ENCODE peak calls at places on chromosomes 2 and 18, in four cellular contexts. One of them, this sample, is unnamed.
A peak's percentile ranks its signal among the peaks of the same experiment; 100 is the strongest.

GRCh38 chr2:130374587-130375290 is 18.9 kb downstream of the PTPN18 start:
- DNase-seq in WERI-Rb-1: no peak
- DNase-seq in GM23338: no peak
- DNase-seq in GM23248: peak; percentile 62
- DNase-seq in this sample: no peak

GRCh38 chr2:72982781-72983499 is 65.6 kb downstream of the EMX1 start:
- DNase-seq in WERI-Rb-1: no peak
- DNase-seq in GM23338: no peak
- DNase-seq in GM23248: no peak
- DNase-seq in this sample: no peak

GRCh38 chr2:20666364-20667150 is at the start of gene GDF7:
- DNase-seq in WERI-Rb-1: peak; percentile 60
- DNase-seq in GM23338: peak; percentile 74
- DNase-seq in GM23248: no peak
- DNase-seq in this sample: peak; percentile 88

GRCh38 chr18:75875559-75875958 is 448.1 kb upstream of the SMIM21 start:
- DNase-seq in WERI-Rb-1: no peak
- DNase-seq in GM23338: no peak
- DNase-seq in GM23248: no peak
- DNase-seq in this sample: no peak

GRCh38 chr2:241689306-241689705 is 2.7 kb upstream of the DTYMK start:
- DNase-seq in WERI-Rb-1: peak; percentile 35
- DNase-seq in GM23338: no peak
- DNase-seq in GM23248: no peak
- DNase-seq in this sample: no peak

GRCh38 chr2:32418777-32419176 is 62.0 kb downstream of the BIRC6 start:
- DNase-seq in WERI-Rb-1: no peak
- DNase-seq in GM23338: no peak
- DNase-seq in GM23248: peak; percentile 10
- DNase-seq in this sample: no peak

GRCh38 chr2:88709117-88709739 is 17.8 kb downstream of the RPIA start:
- DNase-seq in WERI-Rb-1: no peak
- DNase-seq in GM23338: no peak
- DNase-seq in GM23248: peak; percentile 63
- DNase-seq in this sample: no peak

GRCh38 chr2:10002087-10002486 is 41.3 kb upstream of the KLF11 start:
- DNase-seq in WERI-Rb-1: no peak
- DNase-seq in GM23338: no peak
- DNase-seq in GM23248: no peak
- DNase-seq in this sample: no peak

GRCh38 chr2:227035678-227036077 is 128.3 kb downstream of the COL4A4 start:
- DNase-seq in WERI-Rb-1: no peak
- DNase-seq in GM23338: no peak
- DNase-seq in GM23248: no peak
- DNase-seq in this sample: no peak

GRCh38 chr2:102672124-102672786 is 52.9 kb downstream of the SLC9A2 start:
- DNase-seq in WERI-Rb-1: no peak
- DNase-seq in GM23338: no peak
- DNase-seq in GM23248: no peak
- DNase-seq in this sample: no peak

GRCh38 chr2:15050483-15050882 is 418.0 kb downstream of the LRATD1 start:
- DNase-seq in WERI-Rb-1: peak; percentile 45
- DNase-seq in GM23338: no peak
- DNase-seq in GM23248: peak; percentile 18
- DNase-seq in this sample: no peak

GRCh38 chr2:190503088-190503487 is 31.4 kb downstream of the NEMP2 start:
- DNase-seq in WERI-Rb-1: no peak
- DNase-seq in GM23338: no peak
- DNase-seq in GM23248: no peak
- DNase-seq in this sample: no peak

GRCh38 chr2:132582360-132582759 is 87.6 kb downstream of the LYPD1 start:
- DNase-seq in WERI-Rb-1: no peak
- DNase-seq in GM23338: no peak
- DNase-seq in GM23248: peak; percentile 5
- DNase-seq in this sample: peak; percentile 60

GRCh38 chr2:123840016-123840415 is 185.1 kb upstream of the CNTNAP5 start:
- DNase-seq in WERI-Rb-1: no peak
- DNase-seq in GM23338: no peak
- DNase-seq in GM23248: no peak
- DNase-seq in this sample: no peak

GRCh38 chr2:20515293-20516220 is 68.7 kb downstream of the RHOB start:
- DNase-seq in WERI-Rb-1: no peak
- DNase-seq in GM23338: no peak
- DNase-seq in GM23248: peak; percentile 47
- DNase-seq in this sample: no peak

GRCh38 chr2:168079236-168079635 is 168.2 kb downstream of the STK39 start:
- DNase-seq in WERI-Rb-1: no peak
- DNase-seq in GM23338: no peak
- DNase-seq in GM23248: no peak
- DNase-seq in this sample: no peak

GRCh38 chr2:228735697-228736096 is 535.4 kb downstream of the PID1 start:
- DNase-seq in WERI-Rb-1: no peak
- DNase-seq in GM23338: no peak
- DNase-seq in GM23248: no peak
- DNase-seq in this sample: no peak

GRCh38 chr18:79405019-79405780 is 9.5 kb downstream of the NFATC1 start:
- DNase-seq in WERI-Rb-1: no peak
- DNase-seq in GM23338: no peak
- DNase-seq in GM23248: no peak
- DNase-seq in this sample: peak; percentile 72

DNA sequence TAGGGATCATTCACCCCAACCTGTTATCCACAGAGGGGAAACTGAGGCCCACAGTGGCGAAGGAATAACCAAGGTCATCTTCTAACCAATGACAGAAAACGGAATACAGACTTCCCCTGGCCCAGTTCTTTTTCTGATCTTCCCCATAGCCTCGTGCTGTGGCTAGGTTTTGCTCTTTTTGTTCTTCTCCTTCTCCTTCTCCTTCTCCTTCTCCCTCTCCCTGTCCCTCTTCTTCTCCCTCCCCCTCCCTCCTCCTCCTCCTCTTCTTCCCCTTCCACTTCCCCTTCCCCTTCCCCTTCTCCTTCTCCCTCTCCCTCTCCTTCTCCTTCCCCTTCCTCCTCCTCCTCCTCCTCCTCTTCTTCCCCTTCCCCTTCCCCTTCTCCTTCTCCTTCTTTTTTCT is 12.9 kb upstream of the TWIST2 start:
- DNase-seq in WERI-Rb-1: no peak
- DNase-seq in GM23338: no peak
- DNase-seq in GM23248: no peak
- DNase-seq in this sample: no peak
- H3K27me3 ChIP-seq in WERI-Rb-1: peaks cover 91% of the 10 kb centered on the region
- H3K27me3 ChIP-seq in GM23338: no peaks in the 10 kb centered on the region
- H3K27me3 ChIP-seq in GM23248: no peaks in the 10 kb centered on the region
- H3K27me3 ChIP-seq in this sample: no peaks in the 10 kb centered on the region

DNA sequence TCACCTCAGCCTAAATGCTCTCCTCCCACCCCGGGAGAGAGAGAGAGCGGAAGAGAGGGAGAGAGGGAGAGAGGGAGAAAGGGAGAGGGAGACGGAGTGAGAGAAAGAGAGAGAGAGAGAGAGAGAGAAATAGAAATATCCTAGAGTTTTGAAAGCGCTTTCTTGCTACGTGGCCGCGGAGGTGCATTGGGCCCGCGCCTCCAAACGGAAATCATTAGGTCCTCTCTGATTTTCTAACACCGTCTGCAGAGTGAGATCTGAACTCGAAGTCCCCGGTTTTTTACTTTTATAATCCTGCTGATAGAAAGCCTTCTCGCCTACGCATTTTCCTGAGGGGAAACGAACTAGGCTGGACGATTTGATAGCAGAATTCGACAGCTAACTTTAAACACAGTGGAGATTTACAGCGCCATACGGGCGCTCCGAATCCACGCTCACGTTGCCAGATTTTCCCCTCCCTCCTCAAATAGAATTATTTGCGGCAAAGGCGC is 912 bp upstream of the EVX2 start:
- DNase-seq in WERI-Rb-1: no peak
- DNase-seq in GM23338: peak; percentile 50
- DNase-seq in GM23248: peak; percentile 50
- DNase-seq in this sample: no peak
- H3K27me3 ChIP-seq in WERI-Rb-1: peaks cover 96% of the 10 kb centered on the region
- H3K27me3 ChIP-seq in GM23338: peaks cover 98% of the 10 kb centered on the region
- H3K27me3 ChIP-seq in GM23248: peaks cover 69% of the 10 kb centered on the region
- H3K27me3 ChIP-seq in this sample: peaks cover 52% of the 10 kb centered on the region

DNA sequence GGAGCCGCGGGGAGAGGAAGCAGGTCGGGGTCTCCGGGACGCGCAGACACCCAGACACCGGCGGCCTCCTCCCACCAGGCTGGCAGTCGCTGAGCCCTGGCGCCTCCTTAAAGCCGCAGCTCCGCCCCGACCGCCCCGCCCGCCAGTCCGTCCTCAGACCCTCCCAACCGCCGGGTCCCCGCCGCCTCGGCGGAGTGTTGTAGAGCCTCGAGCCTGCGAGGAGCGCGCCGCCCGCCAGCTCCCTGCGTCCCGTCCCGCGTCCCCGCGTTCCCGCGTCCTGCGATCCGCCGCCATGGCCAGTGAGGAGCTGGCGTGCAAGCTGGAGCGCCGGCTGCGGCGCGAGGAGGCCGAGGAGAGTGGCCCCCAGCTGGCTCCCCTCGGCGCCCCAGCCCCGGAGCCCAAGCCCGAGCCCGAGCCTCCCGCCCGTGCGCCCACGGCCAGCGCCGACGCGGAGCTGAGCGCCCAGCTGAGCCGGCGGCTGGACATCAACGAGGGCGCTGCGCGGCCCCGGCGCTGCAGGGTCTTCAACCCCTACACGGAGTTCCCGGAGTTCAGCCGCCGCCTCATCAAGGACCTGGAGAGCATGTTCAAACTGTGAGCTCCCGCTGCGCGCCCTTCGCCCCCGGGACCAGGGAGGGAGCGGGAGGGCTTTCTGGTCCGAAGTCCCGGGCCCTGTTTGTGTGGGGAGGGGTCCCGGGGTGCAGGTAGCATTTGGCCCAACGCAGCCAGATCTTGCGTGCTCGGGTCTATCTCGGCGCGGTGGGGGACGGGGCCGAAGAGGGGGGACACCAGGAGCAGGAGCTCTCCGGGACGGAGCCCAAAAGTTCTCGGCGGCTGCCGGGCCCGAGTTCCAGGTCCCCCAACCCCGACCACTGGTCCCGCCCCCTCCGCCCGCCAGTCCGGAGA is at the start of gene EFHD1:
- DNase-seq in WERI-Rb-1: peak; percentile 93
- DNase-seq in GM23338: peak; percentile 89
- DNase-seq in GM23248: peak; percentile 50
- DNase-seq in this sample: peak; percentile 94
- H3K27me3 ChIP-seq in WERI-Rb-1: no peaks in the 10 kb centered on the region
- H3K27me3 ChIP-seq in GM23338: peaks cover 65% of the 10 kb centered on the region
- H3K27me3 ChIP-seq in GM23248: peaks cover 69% of the 10 kb centered on the region
- H3K27me3 ChIP-seq in this sample: peaks cover 31% of the 10 kb centered on the region

GRCh38 chr2:219021591-219021990 is 19.7 kb downstream of the CFAP65 start:
- DNase-seq in WERI-Rb-1: no peak
- DNase-seq in GM23338: no peak
- DNase-seq in GM23248: no peak
- DNase-seq in this sample: no peak
- H3K27me3 ChIP-seq in WERI-Rb-1: no peaks in the 10 kb centered on the region
- H3K27me3 ChIP-seq in GM23338: no peaks in the 10 kb centered on the region
- H3K27me3 ChIP-seq in GM23248: peaks cover 38% of the 10 kb centered on the region
- H3K27me3 ChIP-seq in this sample: no peaks in the 10 kb centered on the region

GRCh38 chr2:219056896-219057708 is 3.6 kb downstream of the IHH start:
- DNase-seq in WERI-Rb-1: peak; percentile 29
- DNase-seq in GM23338: peak; percentile 51
- DNase-seq in GM23248: peak; percentile 39
- DNase-seq in this sample: no peak

GRCh38 chr2:219056176-219056895 is 4.4 kb downstream of the IHH start:
- DNase-seq in WERI-Rb-1: no peak
- DNase-seq in GM23338: no peak
- DNase-seq in GM23248: no peak
- DNase-seq in this sample: no peak

GRCh38 chr2:219058541-219059374 is 2.0 kb downstream of the IHH start:
- DNase-seq in WERI-Rb-1: no peak
- DNase-seq in GM23338: peak; percentile 52
- DNase-seq in GM23248: peak; percentile 44
- DNase-seq in this sample: peak; percentile 94

GRCh38 chr2:219059375-219059724 is 1.4 kb downstream of the IHH start:
- DNase-seq in WERI-Rb-1: no peak
- DNase-seq in GM23338: peak; percentile 24
- DNase-seq in GM23248: peak; percentile 20
- DNase-seq in this sample: no peak

DNA sequence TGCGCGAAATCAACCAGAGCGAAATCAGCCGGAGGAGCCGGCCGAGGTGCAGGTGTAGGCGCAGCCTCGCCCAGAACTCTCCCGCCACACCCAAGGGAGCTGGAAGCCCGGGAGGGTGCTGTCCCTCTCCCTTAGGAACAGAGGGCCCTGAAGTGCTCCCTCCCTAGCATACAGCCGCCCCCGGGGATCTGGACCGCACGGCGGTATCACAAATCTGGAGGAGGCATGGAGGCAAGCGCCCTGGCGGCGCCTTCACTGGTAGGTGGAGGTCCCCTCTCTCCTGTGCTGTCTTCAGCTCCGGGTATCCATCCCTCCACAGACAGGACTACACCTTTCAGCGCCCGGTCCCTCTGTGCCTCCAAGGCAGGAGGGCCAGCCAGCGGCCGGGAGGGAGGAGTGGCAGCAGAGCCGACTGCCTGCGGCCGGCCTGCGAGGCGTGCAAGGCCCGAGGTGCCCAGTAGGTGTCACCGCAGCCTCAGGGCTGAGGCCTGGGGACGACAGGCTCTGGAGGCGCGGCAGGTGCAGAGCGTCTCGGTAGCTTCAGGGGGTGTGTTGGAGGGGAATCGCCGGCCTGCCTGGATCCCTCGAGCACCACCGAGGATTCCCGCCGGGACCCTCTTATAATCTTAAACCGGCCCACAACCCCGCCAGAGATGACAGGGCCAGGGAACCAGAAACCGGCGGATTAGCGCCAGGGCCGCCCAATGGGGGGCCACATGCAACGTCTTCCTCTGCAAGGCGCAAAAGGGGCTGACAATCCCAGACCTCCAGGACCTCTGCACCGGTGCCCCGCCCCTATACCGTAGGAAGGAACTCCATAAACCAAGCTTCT is 2.8 kb downstream of the IHH start:
- DNase-seq in WERI-Rb-1: peak; percentile 80
- DNase-seq in GM23338: peak; percentile 87
- DNase-seq in GM23248: peak; percentile 82
- DNase-seq in this sample: peak; percentile 81
- H3K27me3 ChIP-seq in WERI-Rb-1: peaks cover 63% of the 10 kb centered on the region
- H3K27me3 ChIP-seq in GM23338: peaks cover 83% of the 10 kb centered on the region
- H3K27me3 ChIP-seq in GM23248: peaks cover 69% of the 10 kb centered on the region
- H3K27me3 ChIP-seq in this sample: no peaks in the 10 kb centered on the region

GRCh38 chr2:150787353-150788098 is 300.1 kb upstream of the RND3 start:
- DNase-seq in WERI-Rb-1: no peak
- DNase-seq in GM23338: no peak
- DNase-seq in GM23248: no peak
- DNase-seq in this sample: no peak
- H3K27me3 ChIP-seq in WERI-Rb-1: no peaks in the 10 kb centered on the region
- H3K27me3 ChIP-seq in GM23338: no peaks in the 10 kb centered on the region
- H3K27me3 ChIP-seq in GM23248: no peaks in the 10 kb centered on the region
- H3K27me3 ChIP-seq in this sample: no peaks in the 10 kb centered on the region

GRCh38 chr18:48892146-48892855 is 58.5 kb downstream of the SMAD7 start:
- DNase-seq in WERI-Rb-1: no peak
- DNase-seq in GM23338: no peak
- DNase-seq in GM23248: no peak
- DNase-seq in this sample: peak; percentile 74

GRCh38 chr18:48893061-48893558 is 57.7 kb downstream of the SMAD7 start:
- DNase-seq in WERI-Rb-1: no peak
- DNase-seq in GM23338: no peak
- DNase-seq in GM23248: no peak
- DNase-seq in this sample: no peak

GRCh38 chr18:48894799-48895346 is 55.9 kb downstream of the SMAD7 start:
- DNase-seq in WERI-Rb-1: no peak
- DNase-seq in GM23338: no peak
- DNase-seq in GM23248: no peak
- DNase-seq in this sample: no peak

GRCh38 chr18:48893559-48894265 is 57.1 kb downstream of the SMAD7 start:
- DNase-seq in WERI-Rb-1: no peak
- DNase-seq in GM23338: no peak
- DNase-seq in GM23248: no peak
- DNase-seq in this sample: peak; percentile 82

GRCh38 chr18:48894266-48894600 is 56.5 kb downstream of the SMAD7 start:
- DNase-seq in WERI-Rb-1: no peak
- DNase-seq in GM23338: no peak
- DNase-seq in GM23248: no peak
- DNase-seq in this sample: no peak
- H3K27me3 ChIP-seq in WERI-Rb-1: no peaks in the 10 kb centered on the region
- H3K27me3 ChIP-seq in GM23338: no peaks in the 10 kb centered on the region
- H3K27me3 ChIP-seq in GM23248: no peaks in the 10 kb centered on the region
- H3K27me3 ChIP-seq in this sample: no peaks in the 10 kb centered on the region

This sample was measured in upper lobe of left lung.